ENCODE peak calls at places on chromosomes 3 and 15, in five cellular contexts. T is IMR-90, E is K562, J is A549, Y is GM12878. A is an unnamed sample.

GRCh38 chr3:169964176-169964575 is 2.4 kb upstream of the SEC62 start:
- DNase-seq in E (no peak), J (no peak), Y (no peak), T (peak), A (no peak)

GRCh38 chr15:71043373-71043772 is 71.9 kb upstream of the THSD4 start:
- DNase-seq in Y (no peak), J (peak), T (peak), E (no peak), A (no peak)

GRCh38 chr3:100299031-100299430 is 35.5 kb upstream of the NIT2 start:
- DNase-seq in T (no peak), Y (no peak), E (no peak), J (no peak), A (no peak)

GRCh38 chr15:89732451-89733172 is 18.4 kb downstream of the MESP1 start:
- DNase-seq in Y (no peak), J (no peak), E (no peak), T (no peak), A (no peak)

GRCh38 chr3:186496016-186496415 is 48.2 kb downstream of the CRYGS start:
- DNase-seq in E (no peak), T (no peak), Y (no peak), J (no peak), A (no peak)

GRCh38 chr3:111926266-111926676 is 52.6 kb upstream of the ABHD10 start:
- DNase-seq in J (no peak), T (no peak), E (no peak), Y (no peak), A (no peak)

GRCh38 chr3:138881233-138881632 is 46.5 kb upstream of the PIK3CB start:
- DNase-seq in Y (no peak), E (no peak), T (no peak), J (no peak), A (no peak)

GRCh38 chr15:83993591-83993990 is 242.0 kb upstream of the GOLGA6L4 start:
- DNase-seq in E (no peak), T (no peak), J (no peak), Y (no peak), A (no peak)

GRCh38 chr3:116046350-116046749 is 398.9 kb downstream of the LSAMP start:
- DNase-seq in Y (no peak), J (no peak), E (no peak), T (no peak), A (peak)

GRCh38 chr3:51937611-51938450 is 3.9 kb downstream of the RRP9 start:
- DNase-seq in E (no peak), Y (no peak), T (no peak), J (no peak), A (no peak)

GRCh38 chr3:150583028-150583427 is 20.1 kb upstream of the SELENOT start:
- DNase-seq in T (no peak), J (no peak), Y (no peak), E (no peak), A (no peak)

GRCh38 chr3:36175916-36176461 is 204.3 kb upstream of the STAC start:
- DNase-seq in E (no peak), J (no peak), T (no peak), Y (no peak), A (no peak)

GRCh38 chr3:53518495-53518981 is 24.1 kb downstream of the CACNA1D start:
- DNase-seq in T (no peak), E (no peak), Y (no peak), J (peak), A (no peak)

GRCh38 chr15:88975891-88976290 is 62.7 kb upstream of the MFGE8 start:
- DNase-seq in T (no peak), Y (no peak), J (no peak), E (no peak), A (no peak)

GRCh38 chr15:25378501-25378901 is 60.3 kb downstream of the UBE3A start:
- DNase-seq in J (no peak), E (no peak), T (peak), Y (no peak), A (no peak)

GRCh38 chr15:25693321-25694237 is 169.5 kb downstream of the ATP10A start:
- DNase-seq in T (peak), E (peak), J (no peak), Y (no peak), A (peak)

GRCh38 chr3:126416943-126417342 is 22.2 kb downstream of the CFAP100 start:
- DNase-seq in T (no peak), Y (no peak), E (no peak), J (no peak), A (no peak)

GRCh38 chr3:38990621-38991020 is 61.1 kb downstream of the SCN11A start:
- DNase-seq in T (peak), Y (no peak), J (no peak), E (no peak), A (no peak)

GRCh38 chr3:4581040-4581439 is 87.9 kb downstream of the ITPR1 start:
- DNase-seq in E (no peak), Y (no peak), J (no peak), T (no peak), A (no peak)

GRCh38 chr15:41949400-41950126 is 22.8 kb downstream of the EHD4 start:
- DNase-seq in E (no peak), T (no peak), Y (no peak), J (no peak), A (no peak)

GRCh38 chr3:44020178-44020577 is 221.5 kb upstream of the TOPAZ1 start:
- DNase-seq in E (no peak), Y (no peak), J (no peak), T (no peak), A (no peak)

GRCh38 chr3:44021646-44022594 is 219.8 kb upstream of the TOPAZ1 start:
- DNase-seq in Y (no peak), T (no peak), E (no peak), J (no peak), A (peak)

GRCh38 chr3:44016818-44017217 is 224.9 kb upstream of the TOPAZ1 start:
- DNase-seq in Y (no peak), E (no peak), T (no peak), J (no peak), A (no peak)

GRCh38 chr3:44024194-44024593 is 217.5 kb upstream of the TOPAZ1 start:
- DNase-seq in Y (no peak), T (no peak), J (no peak), E (no peak), A (no peak)

GRCh38 chr3:44019736-44020135 is 221.9 kb upstream of the TOPAZ1 start:
- DNase-seq in J (no peak), E (no peak), Y (no peak), T (no peak), A (peak)
- H3K4me2 ChIP-seq in J (no peak), E (no peak), Y (no peak), T (no peak), A (no peak)

GRCh38 chr3:72343078-72343477 is 505.2 kb downstream of the SHQ1 start:
- DNase-seq in Y (no peak), T (peak), E (no peak), J (no peak), A (no peak)
- TF ChIP-seq RCOR1 in Y (no peak), T (no peak), E (no peak), J (no peak), A (no peak)

GRCh38 chr3:59772416-59773408 is 722.9 kb upstream of the CFAP20DC start:
- DNase-seq in T (no peak), J (no peak), Y (no peak), E (no peak), A (no peak)
- H3K4me2 ChIP-seq in T (no peak), J (no peak), Y (peak), E (no peak), A (no peak)

GRCh38 chr15:52008698-52009434 is 10.2 kb upstream of the MAPK6 start:
- DNase-seq in E (peak), Y (peak), T (no peak), J (no peak), A (no peak)
- TF ChIP-seq RCOR1 in E (peak), Y (no peak), T (no peak), J (no peak), A (no peak)

DNA sequence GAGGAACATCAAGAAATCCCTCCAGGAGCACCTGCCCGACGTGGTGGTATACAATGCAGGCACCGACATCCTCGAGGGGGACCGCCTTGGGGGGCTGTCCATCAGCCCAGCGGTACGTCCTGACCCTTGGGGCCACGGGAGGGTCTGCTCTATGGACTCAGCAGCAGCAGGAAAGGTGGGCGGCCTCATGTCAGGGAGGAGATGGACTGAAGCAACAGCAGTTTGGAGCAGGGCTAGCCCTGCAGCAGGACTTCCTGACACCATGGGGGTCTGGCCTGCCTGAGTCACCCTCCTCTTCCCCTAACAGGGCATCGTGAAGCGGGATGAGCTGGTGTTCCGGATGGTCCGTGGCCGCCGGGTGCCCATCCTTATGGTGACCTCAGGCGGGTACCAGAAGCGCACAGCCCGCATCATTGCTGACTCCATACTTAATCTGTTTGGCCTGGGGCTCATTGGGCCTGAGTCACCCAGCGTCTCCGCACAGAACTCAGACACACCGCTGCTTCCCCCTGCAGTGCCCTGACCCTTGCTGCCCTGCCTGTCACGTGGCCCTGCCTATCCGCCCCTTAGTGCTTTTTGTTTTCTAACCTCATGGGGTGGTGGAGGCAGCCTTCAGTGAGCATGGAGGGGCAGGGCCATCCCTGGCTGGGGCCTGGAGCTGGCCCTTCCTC is 24.2 kb downstream of the HDAC11 start:
- DNase-seq in J (no peak), Y (no peak), E (no peak), T (peak), A (no peak)
- H3K4me2 ChIP-seq in J (no peak), Y (no peak), E (no peak), T (no peak), A (no peak)

GRCh38 chr15:20367093-20367492 is 174.5 kb downstream of the GOLGA6L6 start:
- DNase-seq in J (no peak), T (no peak), Y (no peak), E (no peak), A (no peak)
- TF ChIP-seq RCOR1 in J (no peak), T (no peak), Y (no peak), E (no peak), A (no peak)

GRCh38 chr3:119937229-119937628 is 155.3 kb downstream of the NR1I2 start:
- DNase-seq in E (peak), J (no peak), Y (peak), T (peak), A (no peak)
- H3K4me2 ChIP-seq in E (no peak), J (no peak), Y (peak), T (no peak), A (no peak)

DNA sequence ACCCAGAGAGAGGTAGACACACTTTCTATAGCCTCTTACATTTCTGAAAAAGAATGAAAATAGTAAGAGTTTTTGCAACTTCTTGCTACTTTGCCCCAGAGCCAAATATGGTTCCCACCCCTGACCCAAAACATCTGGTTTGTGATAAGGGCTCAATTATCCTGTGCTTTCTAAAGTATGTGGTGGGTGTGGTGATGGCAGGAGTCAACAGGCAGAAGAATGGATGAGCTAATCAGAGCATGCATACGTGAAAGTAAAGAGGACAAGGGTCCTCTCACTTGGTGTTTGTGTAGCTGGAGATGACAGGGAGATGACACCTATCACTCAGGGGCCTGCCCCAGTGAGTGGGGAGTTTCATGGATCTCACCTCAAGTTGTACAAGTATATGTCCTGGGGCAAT is 19.1 kb downstream of the KBTBD8 start:
- DNase-seq in Y (no peak), J (no peak), E (peak), T (peak), A (peak)
- TF ChIP-seq RCOR1 in Y (no peak), J (no peak), E (peak), T (no peak), A (no peak)

DNA sequence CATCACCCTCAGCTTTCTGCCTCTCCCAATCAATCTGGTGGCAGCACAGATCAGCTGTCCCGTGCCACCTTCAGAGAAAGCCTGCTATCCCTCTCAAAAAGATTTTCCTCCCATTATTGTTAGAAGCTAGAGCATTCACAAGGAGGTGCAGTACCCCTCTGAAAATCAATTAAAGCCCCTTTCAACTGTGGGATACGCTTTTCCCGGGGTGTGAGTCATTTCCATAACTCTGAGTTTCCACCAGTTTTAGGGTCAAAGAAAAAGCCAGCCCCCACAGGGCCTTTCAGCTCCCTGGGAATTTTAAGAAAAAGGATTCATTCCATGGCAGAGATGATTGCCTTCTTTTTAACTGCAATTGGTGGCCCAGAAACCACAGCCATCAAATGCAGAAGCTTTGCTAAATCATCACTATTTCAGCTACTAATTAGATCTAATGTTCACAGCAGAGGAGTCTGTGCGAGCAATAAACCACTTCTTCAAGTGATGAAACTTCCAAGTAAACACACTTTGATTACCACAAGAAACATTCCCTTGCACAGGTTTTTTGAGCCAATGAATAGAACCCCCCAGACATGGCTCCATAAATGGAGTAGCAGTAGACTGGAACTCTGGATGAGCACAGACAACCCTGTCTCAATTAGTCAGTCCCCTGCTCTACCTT is 270.0 kb upstream of the TPRG1 start:
- DNase-seq in T (peak), J (no peak), E (no peak), Y (no peak), A (no peak)
- H3K4me2 ChIP-seq in T (no peak), J (no peak), E (no peak), Y (no peak), A (peak)